ENCODE peak calls at places on chromosomes 7 and 10, in four cellular contexts. T is HEK293T, E is K562, Z is HepG2. B is an unnamed sample.

GRCh38 chr10:26621889-26622681 is 75.4 kb upstream of the PDSS1 start:
- DNase-seq in T (peak; percentile 65), E (no peak), Z (no peak), B (no peak)

GRCh38 chr10:58457761-58458616 is 54.7 kb upstream of the BICC1 start:
- DNase-seq in Z (peak; percentile 92), E (no peak), T (no peak), B (no peak)

GRCh38 chr7:50327443-50327842 is 22.9 kb downstream of the IKZF1 start:
- DNase-seq in T (no peak), E (no peak), Z (no peak), B (no peak)

GRCh38 chr7:20365486-20365885 is 34.8 kb downstream of the ITGB8 start:
- DNase-seq in T (no peak), E (no peak), Z (no peak), B (no peak)

GRCh38 chr7:3712841-3713240 is 411.8 kb downstream of the SDK1 start:
- DNase-seq in T (no peak), Z (no peak), E (no peak), B (no peak)

GRCh38 chr10:98272690-98273453 is 4.9 kb upstream of the LOXL4 start:
- DNase-seq in Z (peak; percentile 66), E (no peak), T (no peak), B (no peak)

GRCh38 chr10:72425133-72425532 is 70.4 kb upstream of the DNAJB12 start:
- DNase-seq in Z (peak; percentile 18), E (no peak), T (no peak), B (no peak)

GRCh38 chr7:158487546-158488224 is 99.9 kb downstream of the PTPRN2 start:
- DNase-seq in E (no peak), Z (no peak), T (no peak), B (no peak)

GRCh38 chr10:72814134-72814790 is 79.3 kb upstream of the OIT3 start:
- DNase-seq in E (no peak), Z (no peak), T (no peak), B (no peak)

GRCh38 chr7:96118449-96119001 is 203.4 kb downstream of the SLC25A13 start:
- DNase-seq in E (no peak), T (no peak), Z (no peak), B (no peak)

GRCh38 chr10:24790599-24790998 is 66.9 kb upstream of the ARHGAP21 start:
- DNase-seq in Z (no peak), E (no peak), T (no peak), B (no peak)

GRCh38 chr10:93277360-93277759 is 203.7 kb downstream of the CYP26A1 start:
- DNase-seq in Z (no peak), T (no peak), E (no peak), B (no peak)

GRCh38 chr10:129470103-129470851 is 3.2 kb downstream of the MGMT start:
- DNase-seq in T (no peak), E (no peak), Z (peak; percentile 72), B (no peak)

GRCh38 chr7:158097106-158097505 is 490.5 kb downstream of the PTPRN2 start:
- DNase-seq in Z (no peak), T (no peak), E (no peak), B (no peak)

GRCh38 chr7:135508853-135509588 is 881 bp downstream of the CNOT4 start:
- DNase-seq in E (no peak), T (peak; percentile 49), Z (peak; percentile 38), B (peak; percentile 13)

GRCh38 chr7:39595102-39595620 is 28.2 kb upstream of the RALA start:
- DNase-seq in E (no peak), T (no peak), Z (peak; percentile 16), B (no peak)

GRCh38 chr10:4663162-4663992 is 162.6 kb upstream of the AKR1E2 start:
- DNase-seq in Z (peak; percentile 85), E (peak; percentile 22), T (peak; percentile 63), B (peak; percentile 15)

GRCh38 chr7:4782333-4783291 is 7.2 kb downstream of the AP5Z1 start:
- DNase-seq in T (no peak), Z (no peak), E (no peak), B (no peak)

GRCh38 chr7:80387634-80388033 is 124.2 kb downstream of the GNAT3 start:
- DNase-seq in E (no peak), Z (no peak), T (peak; percentile 29), B (no peak)
- TF ChIP-seq FOXK2 in E (no peak), Z (no peak), T (no peak), B (no peak)

GRCh38 chr10:70845261-70845660 is 29.5 kb downstream of the SGPL1 start:
- DNase-seq in Z (no peak), T (no peak), E (no peak), B (no peak)

GRCh38 chr10:70843776-70844489 is 28.2 kb downstream of the SGPL1 start:
- DNase-seq in E (no peak), T (no peak), Z (no peak), B (no peak)

GRCh38 chr10:70846795-70847194 is 31.0 kb downstream of the SGPL1 start:
- DNase-seq in T (no peak), Z (no peak), E (no peak), B (no peak)

GRCh38 chr10:70840836-70841235 is 25.1 kb downstream of the SGPL1 start:
- DNase-seq in T (no peak), E (no peak), Z (no peak), B (no peak)

DNA sequence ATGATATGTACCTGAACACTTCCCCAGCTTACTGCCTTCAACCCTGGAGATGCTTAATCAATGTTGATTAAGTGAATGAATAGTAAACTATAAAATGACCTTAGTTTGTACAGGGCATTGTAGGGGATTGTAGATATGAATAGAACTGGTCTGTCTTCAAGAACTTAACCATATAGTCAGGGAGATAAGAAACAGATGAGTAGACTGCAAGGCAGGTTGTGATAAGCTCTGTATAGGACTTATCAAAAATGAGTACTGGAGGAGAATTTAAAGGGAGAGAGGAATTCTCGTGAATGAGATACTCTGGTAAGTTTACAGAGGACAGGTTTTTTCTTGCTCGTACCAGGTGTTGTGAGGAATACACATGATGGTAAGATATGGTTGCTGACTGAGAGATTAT is 27.6 kb downstream of the SGPL1 start:
- DNase-seq in E (peak; percentile 47), Z (no peak), T (no peak), B (no peak)
- TF ChIP-seq FOXK2 in E (no peak), Z (no peak), T (no peak), B (no peak)

DNA sequence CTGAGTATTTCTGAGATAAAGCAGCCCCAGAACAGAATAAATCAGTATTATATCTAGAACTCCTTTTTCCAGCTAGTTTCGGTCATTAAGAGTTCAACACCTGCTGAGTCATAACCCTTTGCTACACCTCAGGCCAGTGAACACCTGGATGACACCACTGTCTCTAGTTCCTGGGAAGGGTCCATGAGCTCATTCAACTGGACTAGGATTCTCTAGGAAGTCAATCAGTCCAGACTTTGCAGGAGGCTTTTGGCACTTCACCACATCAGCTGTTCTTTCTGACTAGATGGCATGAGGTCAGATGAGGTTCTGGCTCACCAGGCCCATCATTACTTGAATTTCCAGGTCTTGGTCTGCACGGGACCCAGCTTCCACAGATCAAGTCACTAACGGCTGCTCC is 11.7 kb downstream of the SLC39A12 start:
- DNase-seq in E (no peak), T (no peak), Z (no peak), B (no peak)
- TF ChIP-seq FOXK2 in E (no peak), T (no peak), Z (no peak), B (no peak)

GRCh38 chr7:2481195-2481594 is 5.0 kb upstream of the GRIFIN start:
- DNase-seq in T (no peak), Z (no peak), E (no peak), B (no peak)
- TF ChIP-seq FOXK2 in T (no peak), Z (no peak), E (no peak), B (no peak)

GRCh38 chr10:79476645-79477044 is 31.2 kb upstream of the ZCCHC24 start:
- DNase-seq in T (no peak), E (no peak), Z (no peak), B (no peak)

GRCh38 chr10:79475119-79475653 is 29.8 kb upstream of the ZCCHC24 start:
- DNase-seq in E (no peak), Z (no peak), T (no peak), B (no peak)

GRCh38 chr10:79473511-79474095 is 28.2 kb upstream of the ZCCHC24 start:
- DNase-seq in Z (no peak), T (no peak), E (no peak), B (no peak)

GRCh38 chr10:79477456-79477855 is 32.0 kb upstream of the ZCCHC24 start:
- DNase-seq in Z (no peak), E (no peak), T (no peak), B (no peak)

GRCh38 chr10:79475877-79476276 is 30.5 kb upstream of the ZCCHC24 start:
- DNase-seq in E (no peak), T (no peak), Z (no peak), B (no peak)
- TF ChIP-seq FOXK2 in E (no peak), T (no peak), Z (no peak), B (no peak)

B was measured in GM12878.